ENCODE peak calls at places on chromosomes 16 and 17, in six cellular contexts. Y is glutamatergic neuron, P is nephron progenitor cell, D is esophagus squamous epithelium, A is tibial nerve, N is SK-N-SH. T is an unnamed sample.
A peak's percentile ranks its signal among the peaks of the same experiment; 100 is the strongest.

GRCh38 chr17:49223517-49224197 is 6.9 kb downstream of the PHOSPHO1 start:
- DNase-seq in Y (peak; percentile 87), P (peak; percentile 87), D (no peak), A (peak; percentile 58), N (peak; percentile 89), T (peak; percentile 85)

GRCh38 chr16:51035110-51035498 is 116.0 kb downstream of the SALL1 start:
- DNase-seq in Y (peak; percentile 38), P (no peak), D (no peak), A (no peak), N (no peak), T (no peak)

GRCh38 chr16:58418601-58419000 is 26.3 kb downstream of the GINS3 start:
- DNase-seq in Y (no peak), P (no peak), D (no peak), A (no peak), N (no peak), T (no peak)

GRCh38 chr17:17545984-17546383 is 45.5 kb downstream of the PEMT start:
- DNase-seq in Y (no peak), P (no peak), D (no peak), A (no peak), N (no peak), T (no peak)

GRCh38 chr17:67891481-67892119 is 66.3 kb downstream of the BPTF start:
- DNase-seq in Y (peak; percentile 36), P (no peak), D (no peak), A (no peak), N (peak; percentile 67), T (no peak)

GRCh38 chr17:17205368-17206148 is 575 bp downstream of the PLD6 start:
- DNase-seq in Y (no peak), P (no peak), D (no peak), A (peak; percentile 42), N (peak; percentile 80), T (peak; percentile 86)

GRCh38 chr17:43599835-43600234 is 53.7 kb upstream of the ETV4 start:
- DNase-seq in Y (no peak), P (no peak), D (no peak), A (peak; percentile 63), N (no peak), T (no peak)

GRCh38 chr16:88775825-88776224 is 9.2 kb downstream of the PIEZO1 start:
- DNase-seq in Y (no peak), P (no peak), D (no peak), A (no peak), N (no peak), T (no peak)

GRCh38 chr16:84483882-84484565 is 20.4 kb downstream of the MEAK7 start:
- DNase-seq in Y (no peak), P (no peak), D (no peak), A (no peak), N (no peak), T (no peak)

GRCh38 chr17:8420041-8420934 is 15.4 kb upstream of the NDEL1 start:
- DNase-seq in Y (no peak), P (no peak), D (no peak), A (peak; percentile 50), N (peak; percentile 72), T (no peak)

GRCh38 chr16:20879175-20880053 is 20.7 kb downstream of the DCUN1D3 start:
- DNase-seq in Y (no peak), P (no peak), D (no peak), A (no peak), N (no peak), T (no peak)

GRCh38 chr17:29251969-29252866 is 5.6 kb downstream of the CRYBA1 start:
- DNase-seq in Y (no peak), P (no peak), D (no peak), A (no peak), N (peak; percentile 32), T (no peak)

GRCh38 chr17:79800325-79801155 is 3.7 kb upstream of the CBX8 start:
- DNase-seq in Y (peak; percentile 71), P (peak; percentile 58), D (no peak), A (no peak), N (peak; percentile 45), T (peak; percentile 87)

GRCh38 chr16:17225551-17225950 is 245.2 kb downstream of the XYLT1 start:
- DNase-seq in Y (no peak), P (no peak), D (no peak), A (no peak), N (no peak), T (no peak)

GRCh38 chr16:58011652-58012051 is 10.4 kb downstream of the USB1 start:
- DNase-seq in Y (no peak), P (no peak), D (no peak), A (no peak), N (no peak), T (no peak)

GRCh38 chr16:27429330-27429871 is 27.4 kb downstream of the IL21R start:
- DNase-seq in Y (no peak), P (no peak), D (no peak), A (no peak), N (no peak), T (peak; percentile 21)

GRCh38 chr17:75854881-75855309 is 240 bp downstream of the WBP2 start:
- DNase-seq in Y (no peak), P (no peak), D (no peak), A (no peak), N (peak; percentile 87), T (no peak)

GRCh38 chr17:40517981-40518380 is 16.6 kb upstream of the TNS4 start:
- DNase-seq in Y (no peak), P (no peak), D (no peak), A (no peak), N (no peak), T (no peak)

GRCh38 chr17:68867759-68868516 is 87.3 kb downstream of the ABCA8 start:
- DNase-seq in Y (no peak), P (no peak), D (no peak), A (no peak), N (no peak), T (no peak)

GRCh38 chr16:67201411-67202345 is 2.7 kb downstream of the ELMO3 start:
- DNase-seq in Y (no peak), P (no peak), D (no peak), A (no peak), N (no peak), T (no peak)

GRCh38 chr16:67199011-67199807 is at the start of gene ELMO3:
- DNase-seq in Y (peak; percentile 68), P (peak; percentile 52), D (no peak), A (no peak), N (peak; percentile 72), T (no peak)

GRCh38 chr16:67200491-67200890 is 1.6 kb downstream of the ELMO3 start:
- DNase-seq in Y (no peak), P (no peak), D (no peak), A (no peak), N (no peak), T (no peak)

GRCh38 chr16:67198238-67198734 is 645 bp upstream of the ELMO3 start:
- DNase-seq in Y (no peak), P (no peak), D (no peak), A (no peak), N (peak; percentile 81), T (peak; percentile 42)

GRCh38 chr16:67199808-67200198 is 872 bp downstream of the ELMO3 start:
- DNase-seq in Y (peak; percentile 50), P (no peak), D (no peak), A (no peak), N (peak; percentile 61), T (no peak)
- TF ChIP-seq CTCF in Y (peak; percentile 18), P (no peak), D (no peak), A (no peak), N (no peak), T (no peak)

GRCh38 chr17:81395600-81396277 is 482 bp downstream of the BAHCC1 start:
- DNase-seq in Y (no peak), P (peak; percentile 33), D (no peak), A (no peak), N (no peak), T (no peak)

GRCh38 chr17:81394831-81395599 is at the start of gene BAHCC1:
- DNase-seq in Y (peak; percentile 100), P (peak; percentile 99), D (peak; percentile 97), A (peak; percentile 100), N (peak; percentile 97), T (peak; percentile 95)

GRCh38 chr17:81393684-81394376 is 1.4 kb upstream of the BAHCC1 start:
- DNase-seq in Y (peak; percentile 100), P (peak; percentile 100), D (peak; percentile 88), A (peak; percentile 100), N (peak; percentile 99), T (peak; percentile 86)

GRCh38 chr17:81392909-81393654 is 2.2 kb upstream of the BAHCC1 start:
- DNase-seq in Y (no peak), P (no peak), D (no peak), A (no peak), N (peak; percentile 75), T (no peak)

GRCh38 chr17:81394377-81394747 is 895 bp upstream of the BAHCC1 start:
- DNase-seq in Y (no peak), P (no peak), D (no peak), A (no peak), N (no peak), T (no peak)
- TF ChIP-seq CTCF in Y (no peak), P (no peak), D (no peak), A (no peak), N (peak; percentile 4), T (no peak)

GRCh38 chr16:29757950-29758466 is 12.2 kb upstream of the C16orf54 start:
- DNase-seq in Y (no peak), P (no peak), D (no peak), A (no peak), N (no peak), T (no peak)
- TF ChIP-seq CTCF in Y (no peak), P (no peak), D (no peak), A (no peak), N (no peak), T (no peak)

GRCh38 chr17:7263801-7264078 is 1.5 kb upstream of the CLDN7 start:
- DNase-seq in Y (no peak), P (no peak), D (no peak), A (no peak), N (peak; percentile 7), T (peak; percentile 14)
- TF ChIP-seq CTCF in Y (no peak), P (no peak), D (no peak), A (no peak), N (no peak), T (no peak)

DNA sequence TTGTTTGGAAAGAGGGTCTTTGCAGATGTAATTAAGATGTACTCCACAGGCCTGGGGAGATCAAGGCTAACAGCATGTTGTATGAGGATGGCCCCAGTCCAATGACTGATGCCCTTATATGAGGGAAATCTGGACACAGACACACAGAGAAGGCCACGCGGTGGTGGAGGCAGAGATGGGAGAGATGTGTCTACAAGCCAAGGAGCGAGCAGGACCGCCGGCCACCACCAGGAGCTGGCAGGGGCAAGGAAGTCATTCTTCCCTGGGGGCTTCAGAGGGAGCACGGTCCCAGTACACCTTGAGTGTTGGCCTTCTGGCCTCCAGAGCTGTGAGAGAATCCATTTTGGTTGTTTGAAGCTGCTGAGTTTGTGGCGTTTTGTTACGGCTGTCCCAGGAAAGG is 14.7 kb downstream of the SOCS3 start:
- DNase-seq in Y (no peak), P (no peak), D (no peak), A (no peak), N (no peak), T (no peak)
- TF ChIP-seq CTCF in Y (no peak), P (no peak), D (no peak), A (no peak), N (no peak), T (no peak)

T was measured in activated CD8-positive, alpha-beta T cell treated with anti-CD3 and anti-CD28 coated beads for 36 hours.